ENCODE peak calls at places on chromosomes 7 and 10, in four cellular contexts. N, M, Y and G are unnamed samples.

GRCh38 chr7:27316311-27316710 is 73.7 kb downstream of the EVX1 start:
- DNase-seq in Y (no peak), N (no peak), M (no peak), G (no peak)

GRCh38 chr10:90222939-90223338 is 521.5 kb downstream of the KIF20B start:
- DNase-seq in Y (no peak), M (no peak), N (no peak), G (peak)

GRCh38 chr7:142357953-142358520 is 100.2 kb upstream of the PRSS58 start:
- DNase-seq in M (peak), Y (peak), N (peak), G (peak)

GRCh38 chr10:103333934-103334520 is 16.9 kb downstream of the PCGF6 start:
- DNase-seq in Y (peak), N (peak), M (peak), G (no peak)

GRCh38 chr7:151010307-151011096 is 13.8 kb downstream of the ATG9B start:
- DNase-seq in Y (no peak), M (peak), N (no peak), G (no peak)

GRCh38 chr10:61486738-61487396 is 33.7 kb upstream of the TMEM26 start:
- DNase-seq in N (no peak), Y (no peak), M (no peak), G (no peak)

GRCh38 chr7:114979388-114979787 is 57.5 kb downstream of the MDFIC start:
- DNase-seq in M (peak), N (peak), Y (peak), G (peak)

GRCh38 chr7:21354284-21354683 is 73.6 kb upstream of the SP4 start:
- DNase-seq in N (no peak), Y (no peak), M (no peak), G (no peak)

GRCh38 chr10:100995171-100995570 is 4.4 kb upstream of the LZTS2 start:
- DNase-seq in N (no peak), M (peak), Y (no peak), G (no peak)

GRCh38 chr10:27759483-27760281 is 14.1 kb upstream of the MKX start:
- DNase-seq in M (no peak), Y (no peak), N (no peak), G (no peak)

GRCh38 chr10:129074939-129075338 is 392.1 kb upstream of the MGMT start:
- DNase-seq in N (no peak), M (no peak), Y (no peak), G (no peak)

GRCh38 chr7:121494531-121494930 is 98.4 kb upstream of the FAM3C start:
- DNase-seq in N (no peak), Y (no peak), M (no peak), G (no peak)

GRCh38 chr10:69218831-69219230 is 1.3 kb upstream of the HKDC1 start:
- DNase-seq in N (no peak), Y (no peak), M (no peak), G (peak)

GRCh38 chr10:114545071-114545470 is 113.0 kb downstream of the ABLIM1 start:
- DNase-seq in N (peak), M (no peak), Y (no peak), G (peak)

GRCh38 chr10:99667108-99667751 is 7.9 kb downstream of the ENTPD7 start:
- DNase-seq in M (peak), N (peak), Y (peak), G (peak)

GRCh38 chr10:74282151-74282852 is 131.3 kb downstream of the ADK start:
- DNase-seq in N (peak), Y (no peak), M (no peak), G (no peak)

GRCh38 chr10:79137826-79138225 is 69.1 kb downstream of the ZMIZ1 start:
- DNase-seq in N (peak), M (no peak), Y (no peak), G (no peak)

GRCh38 chr7:71886066-71886465 is 526.1 kb downstream of the CALN1 start:
- DNase-seq in M (no peak), Y (no peak), N (no peak), G (no peak)

GRCh38 chr7:27196287-27196739 is 3.6 kb downstream of the HOXA13 start:
- DNase-seq in N (peak), M (peak), Y (no peak), G (peak)

GRCh38 chr7:24975647-24976260 is 4.2 kb downstream of the OSBPL3 start:
- DNase-seq in Y (no peak), N (no peak), M (no peak), G (no peak)

GRCh38 chr10:80486151-80486692 is 32.1 kb downstream of the TSPAN14 start:
- DNase-seq in N (no peak), Y (no peak), M (no peak), G (no peak)

GRCh38 chr7:89687266-89687665 is 467.0 kb upstream of the STEAP1 start:
- DNase-seq in M (no peak), Y (no peak), N (no peak), G (no peak)

GRCh38 chr7:65946895-65947294 is 35.1 kb downstream of the GUSB start:
- DNase-seq in M (no peak), N (no peak), Y (no peak), G (peak)

GRCh38 chr10:42995537-42995936 is 81.3 kb upstream of the RET start:
- DNase-seq in N (no peak), Y (no peak), M (no peak), G (no peak)
- TF ChIP-seq EZH2 in N (no peak), Y (no peak), M (no peak), G (no peak)

DNA sequence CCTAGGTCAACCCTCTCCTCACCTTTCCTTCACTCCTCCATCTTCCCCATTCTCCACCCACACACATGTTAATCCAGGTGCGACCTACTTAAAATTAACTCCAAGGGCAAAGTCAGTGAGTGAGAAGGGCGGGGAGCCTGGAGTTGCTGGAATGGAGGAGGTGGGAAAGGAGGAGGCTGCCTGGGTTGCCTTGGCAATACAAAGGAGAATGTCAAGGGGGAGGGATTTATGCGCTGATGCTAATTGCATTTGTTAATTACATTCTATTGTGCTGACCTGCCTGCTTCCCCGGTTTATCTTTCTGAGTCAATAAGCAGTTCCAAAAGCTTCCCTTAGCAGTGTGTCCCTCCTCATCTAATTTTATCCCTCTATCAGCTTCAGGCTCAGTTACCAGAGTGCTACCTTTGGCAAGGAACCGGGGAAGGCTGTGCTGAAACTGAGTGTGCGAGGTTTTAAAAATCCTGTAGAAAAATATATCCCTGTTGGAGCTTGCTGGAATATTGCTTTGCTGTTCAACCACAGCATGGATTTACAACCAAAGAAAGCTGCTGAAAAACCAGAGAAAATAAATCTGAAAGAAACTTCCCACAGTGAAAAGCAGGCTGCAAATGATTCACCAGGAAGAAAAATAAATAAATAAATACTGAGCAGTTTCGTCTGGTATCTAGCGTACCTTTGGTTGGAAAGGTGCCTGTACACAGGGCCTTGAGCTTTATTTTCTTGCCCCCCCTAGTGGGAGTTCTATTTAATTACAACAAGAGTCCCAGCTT is 113.2 kb upstream of the DGKB start:
- DNase-seq in Y (peak), N (peak), M (peak), G (peak)
- H3K4me3 ChIP-seq in Y (peak), N (peak), M (no peak), G (peak)

GRCh38 chr10:70441877-70442205 is 360 bp upstream of the NODAL start:
- DNase-seq in M (no peak), Y (no peak), N (no peak), G (no peak)

GRCh38 chr10:70442332-70442988 is 979 bp upstream of the NODAL start:
- DNase-seq in Y (no peak), N (no peak), M (peak), G (no peak)

GRCh38 chr10:70440296-70441160 is 953 bp downstream of the NODAL start:
- DNase-seq in M (no peak), N (no peak), Y (no peak), G (no peak)

GRCh38 chr10:70444613-70445222 is 3.2 kb upstream of the NODAL start:
- DNase-seq in Y (no peak), N (no peak), M (no peak), G (no peak)

DNA sequence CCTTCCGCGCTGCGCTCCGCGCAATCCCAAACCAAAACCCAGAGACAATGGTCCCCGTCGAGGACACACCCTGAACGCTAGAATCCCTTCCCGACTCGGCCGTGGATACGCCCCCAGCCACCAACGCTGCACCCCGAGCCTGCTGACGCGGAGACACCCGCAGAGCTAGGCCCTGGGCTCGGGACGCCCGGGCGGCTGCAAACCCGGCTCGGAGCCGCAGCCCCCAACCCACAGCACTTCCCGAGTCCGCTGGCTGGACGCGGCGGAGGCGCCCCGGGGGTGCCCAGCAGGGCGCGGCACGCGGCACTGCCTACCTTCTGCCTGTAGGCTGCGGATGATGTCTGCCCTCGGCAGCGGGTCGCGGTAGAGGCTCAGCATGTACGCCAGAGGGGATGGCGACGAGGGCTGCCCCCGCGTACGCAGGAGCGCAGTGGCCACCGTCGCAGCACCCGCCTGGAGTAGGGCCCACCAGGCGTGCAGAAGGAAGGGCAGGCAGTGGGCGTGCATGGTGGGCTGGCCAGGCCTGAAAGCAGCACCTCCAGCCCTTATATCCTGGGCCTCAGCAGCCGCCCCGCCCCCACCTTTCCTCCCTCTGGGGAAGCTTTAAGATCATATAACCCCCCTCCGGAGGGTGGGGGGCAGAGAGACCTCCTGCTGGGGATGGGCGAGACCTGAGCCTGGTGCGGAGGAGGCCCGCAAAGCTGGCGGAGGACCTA is at the start of gene NODAL:
- DNase-seq in M (no peak), N (no peak), Y (no peak), G (no peak)
- TF ChIP-seq EZH2 in M (peak), N (peak), Y (no peak), G (no peak)

DNA sequence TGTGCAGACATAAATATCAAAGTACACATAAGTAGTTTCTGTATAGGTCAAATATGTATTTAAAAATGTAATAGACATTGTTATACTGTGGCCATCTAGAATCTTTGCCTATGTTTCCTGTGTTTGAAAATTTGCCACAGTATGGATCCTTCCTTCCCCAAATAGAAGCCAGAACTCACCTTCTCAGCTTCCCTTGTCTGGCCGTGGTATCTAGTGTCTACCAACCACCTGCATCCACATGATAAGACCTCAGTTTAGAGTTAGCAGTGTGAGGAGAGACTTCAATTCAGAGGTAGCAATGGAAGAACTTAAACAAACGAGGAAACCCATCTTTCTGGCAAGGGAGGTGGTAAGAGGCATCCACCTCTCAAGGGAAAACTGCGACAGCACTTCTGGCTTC is 4.9 kb downstream of the TRDMT1 start:
- DNase-seq in M (no peak), Y (no peak), N (no peak), G (no peak)
- H3K4me3 ChIP-seq in M (no peak), Y (no peak), N (no peak), G (no peak)

DNA sequence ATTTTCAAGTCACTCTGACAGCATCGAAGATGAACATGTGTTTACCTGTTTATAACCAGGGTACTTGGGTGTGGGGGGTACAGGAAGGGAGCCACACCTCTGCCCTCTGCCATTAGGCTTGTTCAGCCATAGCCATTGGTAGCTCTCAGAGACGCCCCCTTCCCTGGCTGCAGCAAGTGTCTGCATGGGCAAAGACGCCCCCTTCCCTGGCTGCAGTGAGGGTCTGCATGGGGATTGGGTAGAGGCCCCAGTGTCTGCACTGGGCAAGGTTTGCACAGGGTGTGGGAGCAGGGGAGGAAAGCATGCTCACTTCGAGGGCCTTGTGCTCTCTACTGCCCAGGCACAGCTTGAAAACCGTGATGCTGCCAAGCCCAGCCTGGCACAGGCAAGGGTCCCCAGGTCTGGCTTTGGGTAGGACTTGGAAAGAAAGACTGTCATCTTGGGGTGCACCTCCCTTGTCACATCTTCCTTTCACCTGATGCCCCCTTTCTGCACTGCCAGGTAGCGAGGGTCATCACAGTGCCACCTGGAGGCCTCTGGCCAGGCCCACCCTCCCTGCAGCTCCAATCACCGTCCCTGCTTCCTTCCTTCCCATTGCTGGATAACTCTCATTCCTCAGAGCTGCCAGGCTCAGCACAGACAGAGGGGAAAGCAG is 3.7 kb downstream of the TMEM225B start:
- DNase-seq in N (no peak), Y (no peak), M (no peak), G (no peak)
- TF ChIP-seq EZH2 in N (no peak), Y (no peak), M (no peak), G (no peak)

DNA sequence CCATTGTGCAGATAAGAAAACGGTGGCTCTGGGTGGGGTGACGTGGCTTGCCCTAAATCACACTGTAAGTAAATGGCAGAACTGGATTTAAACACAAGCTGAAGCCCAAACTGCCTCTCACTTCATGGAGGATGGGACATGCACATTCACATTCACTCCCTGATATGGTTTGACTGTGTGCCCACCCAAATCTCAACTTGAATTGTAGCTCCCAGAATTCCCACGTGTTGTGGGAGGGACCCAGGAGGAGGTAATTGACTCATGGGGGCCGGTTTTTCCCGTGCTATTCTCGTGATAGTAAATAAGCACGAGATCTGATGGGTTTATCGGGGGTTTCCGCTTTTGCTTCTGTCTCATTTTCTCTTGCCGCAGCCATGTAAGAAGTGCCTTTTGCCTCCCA is 32.4 kb downstream of the CHST15 start:
- DNase-seq in M (no peak), Y (no peak), N (no peak), G (no peak)
- H3K4me3 ChIP-seq in M (no peak), Y (no peak), N (no peak), G (no peak)

GRCh38 chr10:124561206-124561605 is 99.6 kb downstream of the LHPP start:
- DNase-seq in Y (no peak), N (no peak), M (no peak), G (no peak)
- TF ChIP-seq EZH2 in Y (no peak), N (no peak), M (no peak), G (no peak)